ENCODE peak calls at places on chromosomes 3 and 15, in seven cellular contexts. C is CD8-positive, alpha-beta memory T cell; W is GM23338; Z is HCT116; E is IMR-90; G is heart right ventricle; N is astrocyte. D is an unnamed sample.

GRCh38 chr3:30437172-30437571 is 169.2 kb upstream of the TGFBR2 start:
- DNase-seq in C (no peak), Z (no peak), W (peak; percentile 6), E (peak; percentile 62), N (peak; percentile 75), G (no peak), D (no peak)

GRCh38 chr15:52652984-52653383 is 26.2 kb downstream of the ATOSA start:
- DNase-seq in N (peak; percentile 91), W (no peak), G (no peak), C (no peak), E (peak; percentile 92), Z (no peak), D (no peak)

GRCh38 chr3:192005989-192006388 is 545.0 kb downstream of the PYDC2 start:
- DNase-seq in W (no peak), Z (no peak), C (no peak), N (no peak), E (no peak), G (no peak), D (no peak)

GRCh38 chr3:72953325-72953956 is 43.2 kb upstream of the PPP4R2 start:
- DNase-seq in C (no peak), W (no peak), N (no peak), Z (no peak), G (no peak), E (peak; percentile 30), D (no peak)

GRCh38 chr3:10360478-10360877 is 39.6 kb upstream of the SEC13 start:
- DNase-seq in E (no peak), Z (no peak), G (no peak), N (no peak), C (no peak), W (no peak), D (no peak)

GRCh38 chr15:85443593-85444328 is 63.4 kb downstream of the AKAP13 start:
- DNase-seq in C (no peak), E (peak; percentile 33), Z (peak; percentile 47), W (peak; percentile 68), G (no peak), N (peak; percentile 61), D (peak; percentile 50)

GRCh38 chr15:98807262-98807661 is 158.9 kb downstream of the IGF1R start:
- DNase-seq in C (no peak), G (no peak), E (peak; percentile 89), N (peak; percentile 79), Z (no peak), W (no peak), D (no peak)

GRCh38 chr3:25380222-25380739 is 47.8 kb upstream of the RARB start:
- DNase-seq in C (no peak), Z (no peak), E (no peak), W (no peak), N (no peak), G (no peak), D (no peak)

GRCh38 chr3:124783696-124784095 is 53.4 kb downstream of the UMPS start:
- DNase-seq in Z (no peak), C (no peak), E (peak; percentile 61), N (peak; percentile 22), W (no peak), G (no peak), D (no peak)
- H3K4me1 ChIP-seq in Z (peaks cover 11% of the 10 kb centered on the region), C (no peaks in the 10 kb centered on the region), E (peaks cover 32% of the 10 kb centered on the region), N (peaks cover 56% of the 10 kb centered on the region), W (peaks cover 25% of the 10 kb centered on the region), G (peaks cover 91% of the 10 kb centered on the region), D (peaks cover 28% of the 10 kb centered on the region)

DNA sequence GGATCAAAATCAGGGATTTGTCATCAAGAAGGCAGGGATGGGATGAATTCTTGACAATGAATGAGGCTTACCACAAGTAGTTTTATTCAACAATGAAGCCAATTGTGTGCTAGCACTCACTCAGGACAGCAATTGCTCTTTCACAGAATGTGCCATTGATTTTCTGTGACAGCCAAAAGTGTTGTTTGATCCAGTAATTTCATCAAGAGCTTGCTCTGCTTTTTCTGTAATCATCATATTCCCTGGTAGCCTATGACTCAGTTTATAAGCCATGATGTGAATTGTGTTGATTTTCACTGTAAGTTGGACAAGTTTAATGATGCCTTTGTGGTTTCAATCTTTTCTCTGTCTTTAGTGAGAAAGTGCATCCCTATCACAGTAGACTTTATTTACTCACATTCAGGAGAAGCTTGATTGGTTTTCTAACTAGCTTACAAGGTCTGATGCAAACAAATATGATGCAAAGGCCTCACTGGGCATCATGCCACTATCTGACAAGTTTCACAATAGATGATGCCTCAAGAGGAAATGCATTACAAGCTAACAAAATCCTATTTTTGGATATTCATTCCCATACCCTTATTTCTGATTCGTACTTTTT is 13.6 kb upstream of the CSRNP1 start:
- DNase-seq in W (no peak), C (no peak), G (no peak), E (peak; percentile 93), Z (no peak), N (peak; percentile 77), D (no peak)
- H3K4me1 ChIP-seq in W (no peaks in the 10 kb centered on the region), C (no peaks in the 10 kb centered on the region), G (peaks cover 10% of the 10 kb centered on the region), E (peaks cover 5% of the 10 kb centered on the region), Z (peaks cover 15% of the 10 kb centered on the region), N (peaks cover 18% of the 10 kb centered on the region), D (no peaks in the 10 kb centered on the region)

DNA sequence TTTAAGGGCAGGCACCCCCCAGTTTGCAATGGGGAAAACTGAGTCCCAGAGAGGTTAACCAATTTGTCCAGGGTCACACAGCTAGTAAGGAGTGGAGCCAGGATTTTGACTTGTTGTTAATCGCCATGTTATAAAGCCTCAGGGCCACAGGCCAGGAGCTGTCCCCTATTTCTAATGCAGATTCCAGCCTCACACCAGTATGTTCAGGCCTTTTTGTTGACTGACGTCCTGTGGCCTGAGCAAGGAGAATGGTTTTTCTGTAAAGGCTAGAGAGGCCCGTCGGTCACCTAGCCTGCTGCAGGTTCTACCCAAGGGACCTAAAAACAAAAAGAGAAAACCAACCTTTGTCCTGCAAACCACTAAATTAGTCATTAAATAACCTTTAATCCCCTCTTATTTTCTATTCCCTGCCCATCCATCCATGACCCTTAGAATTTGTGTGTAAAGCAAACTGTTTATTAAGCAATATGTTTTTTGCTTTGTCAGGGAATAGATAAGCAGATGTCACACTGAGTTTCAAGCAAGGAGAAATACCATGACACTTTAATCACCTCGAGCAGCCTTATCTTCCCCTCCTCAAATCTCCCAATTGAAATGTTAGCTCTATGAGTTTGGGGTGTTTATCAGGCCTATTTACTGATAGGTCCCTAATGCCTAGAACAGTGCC is 14.1 kb downstream of the ACOX2 start:
- DNase-seq in N (no peak), W (no peak), C (no peak), E (no peak), Z (no peak), G (no peak), D (no peak)
- H3K4me1 ChIP-seq in N (peaks cover 11% of the 10 kb centered on the region), W (peaks cover 26% of the 10 kb centered on the region), C (no peaks in the 10 kb centered on the region), E (peaks cover 3% of the 10 kb centered on the region), Z (peaks cover 15% of the 10 kb centered on the region), G (no peaks in the 10 kb centered on the region), D (peaks cover 29% of the 10 kb centered on the region)

DNA sequence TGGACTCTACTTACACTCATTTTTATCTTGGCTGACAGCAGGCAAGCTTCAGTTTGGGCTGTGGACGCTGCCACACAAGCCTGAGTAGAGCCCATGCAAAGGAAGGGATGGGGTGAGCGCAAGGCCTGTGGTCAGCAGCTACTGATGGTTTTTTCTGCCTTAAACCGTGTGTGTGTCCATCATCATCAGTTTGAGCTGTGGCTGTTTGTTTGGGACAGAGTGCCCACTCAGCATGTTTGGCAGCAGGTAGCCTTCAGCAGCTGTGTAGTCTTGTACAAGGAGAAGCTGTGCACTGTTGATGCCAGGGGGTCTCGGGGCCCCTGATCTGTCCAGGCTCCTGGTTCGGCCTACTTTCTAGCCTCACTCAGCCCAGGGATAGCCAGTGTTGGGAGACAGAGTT is 3.5 kb downstream of the RBM15B start:
- DNase-seq in W (no peak), N (no peak), G (no peak), C (no peak), Z (no peak), E (no peak), D (no peak)
- H3K4me1 ChIP-seq in W (peaks cover 16% of the 10 kb centered on the region), N (peaks cover 27% of the 10 kb centered on the region), G (peaks cover 81% of the 10 kb centered on the region), C (peaks cover 58% of the 10 kb centered on the region), Z (peaks cover 18% of the 10 kb centered on the region), E (peaks cover 29% of the 10 kb centered on the region), D (peaks cover 14% of the 10 kb centered on the region)

GRCh38 chr3:172069473-172069872 is 30.1 kb downstream of the FNDC3B start:
- DNase-seq in N (no peak), Z (no peak), W (peak; percentile 45), C (no peak), E (no peak), G (no peak), D (no peak)
- H3K4me1 ChIP-seq in N (peaks cover 16% of the 10 kb centered on the region), Z (no peaks in the 10 kb centered on the region), W (peaks cover 65% of the 10 kb centered on the region), C (peaks cover 20% of the 10 kb centered on the region), E (peaks cover 22% of the 10 kb centered on the region), G (peaks cover 100% of the 10 kb centered on the region), D (peaks cover 78% of the 10 kb centered on the region)

GRCh38 chr3:145088917-145089316 is 1072.1 kb downstream of the PLOD2 start:
- DNase-seq in N (no peak), W (no peak), Z (no peak), C (no peak), E (no peak), G (no peak), D (no peak)
- H3K4me1 ChIP-seq in N (no peaks in the 10 kb centered on the region), W (no peaks in the 10 kb centered on the region), Z (no peaks in the 10 kb centered on the region), C (no peaks in the 10 kb centered on the region), E (no peaks in the 10 kb centered on the region), G (no peaks in the 10 kb centered on the region), D (no peaks in the 10 kb centered on the region)

GRCh38 chr15:101201411-101202174 is 50.3 kb downstream of the CHSY1 start:
- DNase-seq in N (peak; percentile 98), G (peak; percentile 84), Z (peak; percentile 19), C (no peak), W (peak; percentile 93), E (peak; percentile 99), D (peak; percentile 72)

GRCh38 chr15:101206173-101206572 is 45.7 kb downstream of the CHSY1 start:
- DNase-seq in G (no peak), Z (no peak), N (peak; percentile 88), C (peak; percentile 34), W (no peak), E (peak; percentile 95), D (no peak)

GRCh38 chr15:101204744-101205535 is 46.9 kb downstream of the CHSY1 start:
- DNase-seq in Z (no peak), W (no peak), C (no peak), E (peak; percentile 61), G (no peak), N (peak; percentile 21), D (no peak)

GRCh38 chr15:101203029-101203428 is 48.8 kb downstream of the CHSY1 start:
- DNase-seq in W (no peak), N (no peak), C (no peak), E (no peak), Z (no peak), G (no peak), D (no peak)

DNA sequence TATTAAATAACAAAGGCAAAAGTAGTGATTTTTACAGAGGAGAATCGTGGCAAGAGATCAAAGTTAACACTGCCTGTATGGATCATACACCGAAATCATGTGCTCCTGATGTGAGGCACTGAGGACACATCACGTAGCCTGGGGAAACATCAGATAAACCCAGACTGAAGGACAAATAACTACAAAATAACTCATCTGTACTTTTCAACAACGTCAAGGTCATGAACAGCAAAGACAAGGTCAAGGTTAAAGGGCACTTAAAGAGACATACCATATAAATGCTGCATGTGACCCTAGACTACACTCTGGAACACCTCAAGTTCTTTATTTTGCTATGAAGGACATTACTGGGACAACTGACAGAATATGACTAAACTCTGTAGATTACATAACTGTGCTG is 48.2 kb downstream of the CHSY1 start:
- DNase-seq in W (no peak), G (no peak), N (no peak), C (no peak), Z (no peak), E (no peak), D (no peak)
- H3K4me1 ChIP-seq in W (peaks cover 32% of the 10 kb centered on the region), G (peaks cover 75% of the 10 kb centered on the region), N (peaks cover 54% of the 10 kb centered on the region), C (peaks cover 52% of the 10 kb centered on the region), Z (peaks cover 25% of the 10 kb centered on the region), E (peaks cover 34% of the 10 kb centered on the region), D (peaks cover 71% of the 10 kb centered on the region)